ENCODE peak calls at places on chromosomes 2 and 18, in nine cellular contexts. Z is fibroblast of lung; K is body of pancreas; X is IMR-90; P is CD4-positive, alpha-beta T cell; T is mammary epithelial cell; R is tibial artery; S is thoracic aorta; C is kidney. A is an unnamed sample.

GRCh38 chr2:160076935-160077334 is 14.5 kb upstream of the PLA2R1 start:
- DNase-seq in R (no peak), T (no peak), Z (no peak), K (no peak), P (no peak), X (no peak), S (no peak), C (no peak), A (no peak)

GRCh38 chr2:156005999-156006712 is 326.4 kb downstream of the NR4A2 start:
- DNase-seq in Z (no peak), T (peak; percentile 29), P (no peak), C (peak; percentile 39), R (no peak), X (no peak), S (no peak), K (no peak), A (no peak)

GRCh38 chr2:165617720-165618119 is 148.2 kb downstream of the CSRNP3 start:
- DNase-seq in X (no peak), P (no peak), K (no peak), R (no peak), S (no peak), Z (no peak), T (no peak), C (no peak), A (no peak)

GRCh38 chr2:1328684-1329083 is 84.6 kb upstream of the TPO start:
- DNase-seq in R (no peak), K (no peak), T (no peak), Z (no peak), S (no peak), C (no peak), P (no peak), X (no peak), A (no peak)

GRCh38 chr18:80112623-80113248 is 3.7 kb downstream of the ADNP2 start:
- DNase-seq in T (no peak), P (no peak), R (no peak), K (no peak), C (no peak), S (no peak), X (no peak), Z (no peak), A (no peak)

GRCh38 chr18:59961086-59961485 is 61.3 kb downstream of the PMAIP1 start:
- DNase-seq in Z (no peak), T (peak; percentile 25), K (peak; percentile 15), P (no peak), X (no peak), C (no peak), R (no peak), S (no peak), A (no peak)

GRCh38 chr18:70535041-70535440 is 246.2 kb downstream of the SOCS6 start:
- DNase-seq in T (no peak), X (no peak), S (no peak), C (no peak), P (no peak), Z (no peak), K (no peak), R (no peak), A (no peak)

GRCh38 chr2:16713011-16713423 is 47.4 kb upstream of the CYRIA start:
- DNase-seq in Z (no peak), S (no peak), C (no peak), X (no peak), R (no peak), P (no peak), T (no peak), K (no peak), A (no peak)

GRCh38 chr2:221486106-221486505 is 86.0 kb downstream of the EPHA4 start:
- DNase-seq in S (no peak), P (no peak), K (no peak), T (no peak), X (no peak), C (no peak), Z (no peak), R (no peak), A (no peak)

GRCh38 chr2:147789287-147789686 is 55.5 kb upstream of the ACVR2A start:
- DNase-seq in X (no peak), Z (no peak), R (no peak), P (no peak), T (peak; percentile 70), S (no peak), C (no peak), K (no peak), A (no peak)

GRCh38 chr18:76506974-76507764 is 12.1 kb upstream of the ZNF516 start:
- DNase-seq in K (no peak), R (no peak), P (no peak), C (peak; percentile 57), T (no peak), S (no peak), Z (no peak), X (no peak), A (no peak)

GRCh38 chr2:111663471-111663951 is 220.5 kb downstream of the ANAPC1 start:
- DNase-seq in R (no peak), P (no peak), C (no peak), X (peak; percentile 41), S (no peak), Z (peak; percentile 50), K (no peak), T (no peak), A (no peak)

GRCh38 chr18:6058941-6059340 is 163.6 kb upstream of the TMEM200C start:
- DNase-seq in P (no peak), T (no peak), Z (peak; percentile 25), K (no peak), X (peak; percentile 84), S (no peak), R (no peak), C (no peak), A (no peak)

GRCh38 chr2:204692790-204693189 is 147.5 kb downstream of the PARD3B start:
- DNase-seq in P (no peak), K (no peak), T (no peak), Z (no peak), C (no peak), R (no peak), S (no peak), X (no peak), A (no peak)

GRCh38 chr2:158726906-158727592 is 68.1 kb upstream of the DAPL1 start:
- DNase-seq in P (no peak), T (no peak), X (no peak), R (no peak), K (no peak), C (peak; percentile 52), S (no peak), Z (no peak), A (peak; percentile 77)

GRCh38 chr18:55185391-55185790 is 226.1 kb upstream of the CCDC68 start:
- DNase-seq in T (peak; percentile 55), C (no peak), P (no peak), R (no peak), S (no peak), X (peak; percentile 1), Z (no peak), K (no peak), A (no peak)

GRCh38 chr18:22391571-22392359 is 25.9 kb downstream of the CTAGE1 start:
- DNase-seq in Z (peak; percentile 85), C (peak; percentile 76), T (peak; percentile 99), X (peak; percentile 96), K (no peak), S (peak; percentile 19), R (peak; percentile 27), P (no peak), A (no peak)

GRCh38 chr2:100013892-100014677 is 128.3 kb downstream of the AFF3 start:
- DNase-seq in R (peak; percentile 49), K (peak; percentile 10), Z (peak; percentile 98), C (peak; percentile 82), T (peak; percentile 42), P (no peak), S (peak; percentile 26), X (peak; percentile 99), A (peak; percentile 9)

GRCh38 chr2:15031745-15032240 is 399.3 kb downstream of the LRATD1 start:
- DNase-seq in C (no peak), X (no peak), Z (no peak), K (no peak), P (no peak), R (no peak), S (no peak), T (no peak), A (peak; percentile 45)
- TF ChIP-seq CTCF in C (no peak), X (no peak), Z (no peak), K (no peak), P (no peak), R (no peak), S (no peak), T (no peak), A (peak; percentile 28)

DNA sequence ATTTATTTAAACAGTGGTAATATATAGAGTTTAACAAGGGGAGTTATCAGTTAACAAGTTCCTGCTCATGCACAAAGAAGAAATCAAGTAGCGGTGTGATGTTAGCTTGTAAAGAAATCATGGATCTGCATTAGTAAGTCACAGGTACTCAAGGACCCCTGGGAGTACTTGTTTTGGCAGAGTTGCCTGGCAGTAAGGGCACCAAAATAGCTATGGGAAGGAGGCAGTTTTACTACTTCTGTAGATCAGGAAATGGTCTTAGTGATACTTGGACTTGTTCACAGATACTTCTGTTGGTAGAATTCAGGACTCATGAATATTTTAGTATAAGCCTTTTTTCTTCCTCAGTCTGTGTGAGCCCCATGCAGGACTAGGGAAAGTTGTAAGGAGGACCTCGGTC is 107.3 kb upstream of the IL1R2 start:
- DNase-seq in S (no peak), Z (no peak), R (no peak), X (no peak), T (no peak), P (no peak), K (no peak), C (no peak), A (no peak)
- H3K27ac ChIP-seq in S (no peak overlapping the region), Z (no peak overlapping the region), R (peak overlapping the region; percentile 23), X (no peak overlapping the region), T (no peak overlapping the region), P (no peak overlapping the region), K (no peak overlapping the region), C (no peak overlapping the region), A (no peak overlapping the region)

GRCh38 chr18:34075963-34076860 is 148.5 kb downstream of the NOL4 start:
- DNase-seq in R (no peak), P (no peak), C (no peak), S (no peak), T (no peak), X (no peak), Z (no peak), K (no peak), A (no peak)

DNA sequence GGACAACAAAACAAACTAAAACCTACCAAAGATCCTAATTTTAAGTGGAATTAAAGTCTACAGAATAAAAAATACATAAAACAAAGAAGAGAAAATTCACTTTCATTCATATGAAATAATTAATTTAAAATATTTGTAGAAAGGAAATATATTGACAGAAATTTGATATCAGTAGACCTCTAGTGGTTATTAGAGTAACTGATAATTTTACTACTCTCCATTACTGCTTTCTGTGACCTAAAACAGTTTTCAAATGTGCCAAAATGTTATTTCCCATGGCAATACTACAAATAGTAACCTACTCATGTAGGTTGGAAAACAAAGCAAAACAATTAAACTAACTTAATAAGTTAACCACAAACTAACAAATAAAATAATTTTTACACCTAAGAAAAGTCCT is 147.1 kb downstream of the NOL4 start:
- DNase-seq in X (no peak), T (no peak), K (no peak), S (no peak), Z (no peak), R (no peak), P (no peak), C (no peak), A (no peak)
- TF ChIP-seq CTCF in X (no peak), T (peak; percentile 28), K (no peak), S (no peak), Z (no peak), R (no peak), P (no peak), C (no peak), A (no peak)

DNA sequence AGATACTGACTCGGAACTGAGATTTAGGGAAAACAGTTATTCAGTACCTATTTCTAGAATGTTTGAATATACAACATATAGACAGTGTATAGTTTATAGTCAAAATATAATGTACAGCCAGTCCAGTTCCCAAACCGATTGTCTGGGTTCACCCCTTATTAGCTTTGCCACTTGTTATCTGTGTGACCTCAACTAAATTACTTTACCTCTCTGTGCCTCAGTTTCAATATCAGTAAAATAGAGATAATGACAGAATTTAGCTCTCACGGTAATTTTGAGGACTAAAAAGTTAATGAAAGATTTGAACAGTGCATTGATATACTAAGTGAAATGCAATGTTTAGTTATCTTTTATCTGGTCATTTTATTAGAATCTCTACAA is 750 bp upstream of the RIOK3 start:
- DNase-seq in Z (no peak), R (no peak), T (no peak), X (no peak), P (no peak), C (no peak), K (no peak), S (no peak), A (no peak)
- H3K27ac ChIP-seq in Z (peak overlapping the region; percentile 94), R (peak overlapping the region; percentile 92), T (peak overlapping the region; percentile 97), X (peak overlapping the region; percentile 74), P (peak overlapping the region; percentile 80), C (peak overlapping the region; percentile 97), K (peak overlapping the region; percentile 95), S (peak overlapping the region; percentile 89), A (no peak overlapping the region)

A was measured in WERI-Rb-1.